ENCODE peak calls at places on chromosomes 1 and 21, in six cellular contexts. K is neuronal stem cell, G is IMR-90, U is H9, X is H1, J is mesenchymal stem cell. S is an unnamed sample.

GRCh38 chr1:99646885-99647284 is 972 bp downstream of the PALMD start:
- DNase-seq in K (no peak), G (no peak), U (no peak), X (no peak), J (no peak), S (no peak)

GRCh38 chr1:63674238-63674864 is 81.1 kb downstream of the PGM1 start:
- DNase-seq in K (peak; percentile 51), G (peak; percentile 93), U (peak; percentile 85), X (peak; percentile 54), J (peak; percentile 81), S (peak; percentile 73)

GRCh38 chr1:164707868-164708331 is 148.9 kb downstream of the PBX1 start:
- DNase-seq in K (no peak), G (peak; percentile 88), U (no peak), X (no peak), J (peak; percentile 77), S (peak; percentile 42)

GRCh38 chr1:109762039-109762585 is 1.6 kb downstream of the EPS8L3 start:
- DNase-seq in K (no peak), G (no peak), U (no peak), X (no peak), J (no peak), S (no peak)

GRCh38 chr1:29703596-29703995 is 467.3 kb downstream of the PTPRU start:
- DNase-seq in K (peak; percentile 58), G (peak; percentile 54), U (peak; percentile 68), X (no peak), J (peak; percentile 43), S (no peak)

GRCh38 chr1:245008761-245009160 is 144.4 kb upstream of the HNRNPU start:
- DNase-seq in K (no peak), G (no peak), U (no peak), X (no peak), J (no peak), S (peak; percentile 48)

GRCh38 chr1:10633416-10633815 is 158.7 kb downstream of the PEX14 start:
- DNase-seq in K (no peak), G (no peak), U (no peak), X (no peak), J (no peak), S (no peak)

GRCh38 chr1:232980336-232980978 is 30.0 kb downstream of the NTPCR start:
- DNase-seq in K (no peak), G (peak; percentile 23), U (peak; percentile 70), X (no peak), J (peak; percentile 33), S (peak; percentile 10)

GRCh38 chr1:61869691-61870109 is 127.4 kb downstream of the PATJ start:
- DNase-seq in K (no peak), G (no peak), U (peak; percentile 38), X (no peak), J (no peak), S (no peak)

GRCh38 chr21:16634522-16634914 is 878.3 kb upstream of the CXADR start:
- DNase-seq in K (no peak), G (no peak), U (peak; percentile 47), X (peak; percentile 15), J (no peak), S (no peak)

GRCh38 chr1:65525297-65526048 is 105.0 kb downstream of the LEPR start:
- DNase-seq in K (peak; percentile 26), G (no peak), U (peak; percentile 29), X (no peak), J (peak; percentile 43), S (no peak)

GRCh38 chr1:91673603-91674002 is 173.0 kb downstream of the CDC7 start:
- DNase-seq in K (no peak), G (no peak), U (no peak), X (no peak), J (peak; percentile 29), S (no peak)
- H3K9ac ChIP-seq in K (no peak overlapping the region), G (no peak overlapping the region), U (no peak overlapping the region), X (no peak overlapping the region), J (peak overlapping the region; percentile 16), S (no peak overlapping the region)

DNA sequence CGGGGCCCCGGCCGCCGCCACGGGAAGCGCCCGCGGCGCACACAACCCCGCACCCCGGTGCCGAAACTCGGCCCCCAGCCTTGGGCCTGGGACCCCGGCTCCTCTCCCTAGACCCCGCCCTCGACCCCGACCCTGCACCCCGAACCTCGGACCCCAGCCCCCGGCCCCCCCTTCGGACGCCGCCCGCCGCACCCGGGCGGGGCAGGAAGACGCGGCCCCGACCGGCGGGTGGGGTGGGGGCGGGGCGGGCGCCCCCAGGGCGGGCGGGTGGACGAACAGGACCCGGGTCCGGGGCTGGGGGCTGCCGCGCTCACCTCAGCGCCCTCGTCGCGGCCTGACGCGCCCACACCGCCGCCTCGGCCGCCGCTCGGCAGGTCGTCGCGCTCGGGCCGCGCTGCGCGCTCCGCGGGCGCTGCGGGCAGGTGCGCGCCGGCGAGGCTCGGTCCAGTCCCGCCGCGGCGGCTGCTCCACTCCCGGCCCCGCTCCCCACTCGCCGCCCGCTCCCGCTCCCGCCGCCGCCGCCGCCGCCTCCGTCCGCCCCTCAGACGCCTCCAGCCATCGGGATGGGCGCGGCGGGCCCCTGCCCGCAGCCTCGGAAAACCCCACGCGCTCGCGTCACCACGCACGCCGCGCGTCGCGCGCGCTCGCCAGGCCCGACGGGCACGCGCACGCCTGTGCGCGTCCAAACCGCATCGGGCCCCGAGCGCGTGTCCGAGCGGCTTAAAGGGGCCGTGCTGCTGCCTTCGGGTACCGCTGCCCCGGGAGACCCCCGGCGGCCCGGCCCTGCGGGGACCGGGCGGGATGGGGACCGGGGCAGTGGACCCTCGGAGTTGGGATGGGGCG is at the start of gene GNB1:
- DNase-seq in K (peak; percentile 86), G (peak; percentile 88), U (peak; percentile 73), X (peak; percentile 53), J (peak; percentile 88), S (peak; percentile 74)
- H3K23ac ChIP-seq in K (peak within 1 kb of the TSS; percentile 95), G (peak within 1 kb of the TSS; percentile 68), U (no peak within 1 kb of the TSS), X (no peak within 1 kb of the TSS), J (peak within 1 kb of the TSS; percentile 99), S (no peak within 1 kb of the TSS)

GRCh38 chr1:54949971-54950360 is 30.5 kb upstream of the TMEM61 start:
- DNase-seq in K (no peak), G (peak; percentile 67), U (no peak), X (no peak), J (peak; percentile 24), S (no peak)
- H3K9ac ChIP-seq in K (no peak overlapping the region), G (no peak overlapping the region), U (no peak overlapping the region), X (no peak overlapping the region), J (peak overlapping the region; percentile 86), S (no peak overlapping the region)

DNA sequence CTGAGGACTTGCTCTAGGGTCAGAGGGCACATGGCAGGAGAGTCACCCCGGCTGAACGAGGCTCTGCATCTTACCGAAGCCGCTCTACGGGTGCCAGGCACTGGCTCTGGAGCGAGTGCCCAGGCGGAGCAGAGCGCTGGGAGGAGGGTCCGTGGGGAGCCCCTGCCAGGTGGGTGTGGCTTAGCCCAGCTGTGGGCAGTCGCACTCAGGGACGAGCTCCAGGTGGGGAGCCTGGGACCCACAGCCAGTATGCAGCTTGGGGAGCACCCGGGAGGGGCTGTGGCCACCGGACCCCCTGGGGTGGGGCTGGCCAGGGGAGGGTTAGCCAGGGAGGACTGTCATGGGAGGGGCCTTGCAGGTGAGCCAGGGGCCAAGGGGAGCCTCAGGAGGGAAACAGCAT is 3.8 kb downstream of the AGRN start:
- DNase-seq in K (no peak), G (no peak), U (no peak), X (no peak), J (no peak), S (no peak)
- H3K23ac ChIP-seq in K (no peak overlapping the region), G (no peak overlapping the region), U (no peak overlapping the region), X (no peak overlapping the region), J (no peak overlapping the region), S (no peak overlapping the region)

DNA sequence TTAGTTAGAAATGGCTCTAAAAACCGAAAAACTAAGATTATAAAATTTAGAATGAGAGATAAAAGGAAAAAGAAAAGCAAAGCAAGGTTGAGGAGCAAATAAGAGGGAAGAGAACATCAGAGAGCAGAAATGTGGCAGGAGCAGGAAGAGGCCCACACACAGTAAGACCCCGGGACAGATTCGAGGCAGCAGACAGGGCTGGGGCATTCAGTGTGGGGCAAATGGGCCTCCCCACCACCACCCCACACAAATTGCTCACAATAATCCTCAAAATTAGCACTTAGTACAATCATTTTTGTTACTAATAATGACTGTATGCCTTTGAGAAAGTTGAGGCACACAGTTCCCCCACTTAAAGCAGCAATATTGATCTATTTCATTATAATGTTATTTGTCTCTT is 17.1 kb upstream of the SLC44A3 start:
- DNase-seq in K (no peak), G (no peak), U (no peak), X (no peak), J (no peak), S (no peak)
- H3K9ac ChIP-seq in K (no peak overlapping the region), G (peak overlapping the region; percentile 30), U (no peak overlapping the region), X (no peak overlapping the region), J (peak overlapping the region; percentile 42), S (no peak overlapping the region)

GRCh38 chr1:26234644-26235384 is 814 bp downstream of the CEP85 start:
- DNase-seq in K (no peak), G (peak; percentile 5), U (no peak), X (no peak), J (peak; percentile 61), S (no peak)
- H3K23ac ChIP-seq in K (peak overlapping the region; percentile 95), G (peak overlapping the region; percentile 91), U (no peak overlapping the region), X (no peak overlapping the region), J (peak overlapping the region; percentile 19), S (no peak overlapping the region)

GRCh38 chr1:91503975-91504530 is 3.4 kb downstream of the CDC7 start:
- DNase-seq in K (no peak), G (no peak), U (no peak), X (no peak), J (no peak), S (no peak)

GRCh38 chr1:91502138-91502881 is 1.7 kb downstream of the CDC7 start:
- DNase-seq in K (no peak), G (no peak), U (no peak), X (no peak), J (peak; percentile 3), S (no peak)

GRCh38 chr1:91501527-91501859 is 842 bp downstream of the CDC7 start:
- DNase-seq in K (no peak), G (peak; percentile 32), U (no peak), X (no peak), J (no peak), S (no peak)

GRCh38 chr1:91503332-91503900 is 2.8 kb downstream of the CDC7 start:
- DNase-seq in K (no peak), G (no peak), U (no peak), X (no peak), J (no peak), S (no peak)

GRCh38 chr1:91502882-91503184 is 2.2 kb downstream of the CDC7 start:
- DNase-seq in K (no peak), G (peak; percentile 74), U (no peak), X (no peak), J (peak; percentile 32), S (no peak)
- H3K9ac ChIP-seq in K (no peak overlapping the region), G (no peak overlapping the region), U (no peak overlapping the region), X (no peak overlapping the region), J (peak overlapping the region; percentile 93), S (no peak overlapping the region)